ENCODE peak calls at places on chromosome 2, in eight cellular contexts. X is MM.1S, K is stomach, P is GM20000, I is lower lobe of right lung, T is AG04450, E is tibial artery, G is astrocyte of the spinal cord. S is an unnamed sample.

GRCh38 chr2:127612111-127612822 is 33.7 kb upstream of the GPR17 start:
- DNase-seq in I (peak), K (peak), P (no peak), G (no peak), T (no peak), X (no peak), E (peak), S (no peak)

GRCh38 chr2:20264629-20265028 is 39.7 kb upstream of the SDC1 start:
- DNase-seq in T (no peak), I (no peak), X (no peak), E (no peak), P (no peak), G (no peak), K (no peak), S (no peak)

GRCh38 chr2:221204699-221205098 is 367.4 kb downstream of the EPHA4 start:
- DNase-seq in K (no peak), T (no peak), X (no peak), G (no peak), E (no peak), I (no peak), P (no peak), S (no peak)

GRCh38 chr2:66317268-66317899 is 117.5 kb upstream of the MEIS1 start:
- DNase-seq in T (no peak), E (no peak), P (no peak), G (no peak), K (no peak), X (no peak), I (no peak), S (no peak)

GRCh38 chr2:233414273-233414654 is 60.0 kb downstream of the DGKD start:
- DNase-seq in P (no peak), E (peak), G (no peak), X (no peak), T (no peak), I (no peak), K (peak), S (no peak)

GRCh38 chr2:134718956-134719814 is at the start of gene TMEM163:
- DNase-seq in P (peak), X (peak), I (peak), E (no peak), T (no peak), K (peak), G (no peak), S (peak)

GRCh38 chr2:42360493-42360889 is 526 bp downstream of the COX7A2L start:
- DNase-seq in X (no peak), E (no peak), K (no peak), I (no peak), G (no peak), T (no peak), P (no peak), S (no peak)

GRCh38 chr2:208039661-208040060 is 14.3 kb upstream of the PLEKHM3 start:
- DNase-seq in G (no peak), K (no peak), P (no peak), X (no peak), I (no peak), T (no peak), E (no peak), S (no peak)

GRCh38 chr2:238584617-238585016 is 157.9 kb downstream of the ASB1 start:
- DNase-seq in E (no peak), T (no peak), K (no peak), G (no peak), I (no peak), P (no peak), X (no peak), S (no peak)

GRCh38 chr2:160109939-160110673 is 47.7 kb upstream of the PLA2R1 start:
- DNase-seq in X (peak), K (peak), E (peak), I (no peak), P (peak), T (peak), G (peak), S (peak)

GRCh38 chr2:206105038-206105437 is 19.1 kb upstream of the INO80D start:
- DNase-seq in X (no peak), I (no peak), K (no peak), G (no peak), T (no peak), P (no peak), E (no peak), S (no peak)

GRCh38 chr2:96143231-96143847 is 1.9 kb downstream of the DUSP2 start:
- DNase-seq in X (no peak), K (no peak), P (no peak), G (no peak), I (peak), T (no peak), E (peak), S (no peak)

GRCh38 chr2:176562359-176563043 is 293.3 kb downstream of the MTX2 start:
- DNase-seq in P (no peak), X (no peak), E (no peak), T (no peak), I (no peak), K (no peak), G (peak), S (no peak)

GRCh38 chr2:165277295-165277694 is 38.1 kb downstream of the SCN2A start:
- DNase-seq in T (no peak), P (no peak), G (peak), I (no peak), E (no peak), K (no peak), X (no peak), S (no peak)

GRCh38 chr2:133509777-133510176 is 58.5 kb downstream of the NCKAP5 start:
- DNase-seq in P (no peak), X (no peak), I (no peak), K (no peak), G (no peak), E (no peak), T (no peak), S (no peak)

GRCh38 chr2:66695211-66695735 is 260.3 kb downstream of the MEIS1 start:
- DNase-seq in I (no peak), K (no peak), E (no peak), P (no peak), X (no peak), G (no peak), T (no peak), S (no peak)

GRCh38 chr2:122191331-122191730 is 435.9 kb downstream of the TSN start:
- DNase-seq in K (no peak), G (no peak), E (no peak), T (no peak), X (no peak), P (peak), I (no peak), S (no peak)

GRCh38 chr2:23940976-23941605 is 828 bp downstream of the UBXN2A start:
- DNase-seq in P (no peak), X (no peak), G (peak), E (no peak), I (no peak), K (no peak), T (no peak), S (no peak)

GRCh38 chr2:183868707-183869106 is 729.6 kb upstream of the ZNF804A start:
- DNase-seq in T (no peak), E (no peak), K (no peak), I (no peak), P (no peak), X (no peak), G (peak), S (no peak)

GRCh38 chr2:127415593-127416485 is 2.4 kb upstream of the PROC start:
- DNase-seq in E (peak), X (peak), G (peak), P (peak), K (peak), T (no peak), I (peak), S (peak)

GRCh38 chr2:102063360-102063947 is 71.7 kb downstream of the IL1R2 start:
- DNase-seq in X (no peak), P (no peak), I (peak), K (peak), G (peak), T (no peak), E (peak), S (no peak)

GRCh38 chr2:69969126-69969983 is 7.9 kb upstream of the ASPRV1 start:
- DNase-seq in I (no peak), G (no peak), X (no peak), P (no peak), E (no peak), T (no peak), K (no peak), S (no peak)

GRCh38 chr2:96951125-96951654 is 35.2 kb downstream of the FAM178B start:
- DNase-seq in G (peak), X (peak), E (peak), K (peak), I (peak), P (peak), T (no peak), S (peak)

GRCh38 chr2:113007250-113007649 is 2.0 kb downstream of the IL36A start:
- DNase-seq in E (no peak), G (no peak), T (no peak), P (no peak), K (no peak), X (no peak), I (no peak), S (no peak)

GRCh38 chr2:40168032-40168431 is 283.9 kb downstream of the SLC8A1 start:
- DNase-seq in E (no peak), K (no peak), X (no peak), I (no peak), P (no peak), T (no peak), G (no peak), S (no peak)

GRCh38 chr2:171451074-171451473 is 17.0 kb downstream of the DCAF17 start:
- DNase-seq in T (no peak), P (no peak), K (no peak), E (no peak), I (no peak), X (no peak), G (no peak), S (no peak)

GRCh38 chr2:171447675-171448074 is 13.6 kb downstream of the DCAF17 start:
- DNase-seq in P (no peak), G (no peak), K (no peak), E (no peak), I (no peak), T (no peak), X (no peak), S (no peak)
- TF ChIP-seq CTCF in P (no peak), G (peak), K (no peak), E (no peak), I (no peak), T (peak), X (no peak), S (no peak)

GRCh38 chr2:6826081-6826913 is 39.4 kb downstream of the CMPK2 start:
- DNase-seq in P (peak), K (peak), G (peak), T (no peak), I (no peak), E (no peak), X (peak), S (no peak)
- TF ChIP-seq CTCF in P (peak), K (peak), G (peak), T (peak), I (peak), E (peak), X (peak), S (peak)

GRCh38 chr2:231926180-231926741 is at the start of gene NPPC:
- DNase-seq in I (peak), X (peak), P (peak), G (peak), K (peak), E (peak), T (no peak), S (no peak)
- TF ChIP-seq CTCF in I (no peak), X (peak), P (peak), G (peak), K (no peak), E (no peak), T (peak), S (no peak)

GRCh38 chr2:196464311-196464710 is 175.2 kb upstream of the CCDC150 start:
- DNase-seq in P (no peak), T (no peak), X (no peak), K (no peak), I (no peak), E (no peak), G (peak), S (no peak)

GRCh38 chr2:196463706-196464105 is 175.8 kb upstream of the CCDC150 start:
- DNase-seq in G (no peak), X (peak), K (no peak), I (no peak), E (no peak), P (no peak), T (no peak), S (no peak)

GRCh38 chr2:196466581-196466980 is 172.9 kb upstream of the CCDC150 start:
- DNase-seq in K (no peak), E (no peak), T (no peak), I (no peak), P (no peak), X (no peak), G (no peak), S (no peak)

GRCh38 chr2:196473617-196474016 is 165.9 kb upstream of the CCDC150 start:
- DNase-seq in X (no peak), T (no peak), I (no peak), E (no peak), K (no peak), P (no peak), G (no peak), S (no peak)

DNA sequence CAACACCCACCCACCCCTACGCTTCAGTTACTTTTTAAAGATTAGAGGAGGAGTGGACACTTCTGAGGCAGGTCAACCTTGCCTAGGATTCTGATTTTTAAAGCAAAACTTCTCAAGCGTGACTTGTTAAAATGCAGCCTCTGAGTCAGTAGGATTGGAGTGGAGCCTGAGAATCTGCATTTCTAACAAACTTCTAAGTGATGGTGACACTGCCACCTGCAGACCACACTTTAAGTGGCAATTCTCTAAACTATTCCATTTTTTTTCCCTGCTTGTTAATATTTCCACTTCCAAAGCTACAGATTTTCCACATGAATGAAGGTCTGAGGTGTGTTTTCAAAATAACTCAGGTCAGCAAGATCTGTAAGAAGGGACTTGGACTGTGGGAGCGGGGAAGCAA is 171.1 kb upstream of the CCDC150 start:
- DNase-seq in X (no peak), K (no peak), G (no peak), E (no peak), T (no peak), P (no peak), I (no peak), S (no peak)
- TF ChIP-seq CTCF in X (peak), K (no peak), G (peak), E (no peak), T (no peak), P (no peak), I (no peak), S (no peak)

GRCh38 chr2:237483018-237483731 is 3.9 kb upstream of the MLPH start:
- DNase-seq in G (peak), P (no peak), X (no peak), E (no peak), I (peak), T (peak), K (peak), S (no peak)
- TF ChIP-seq CTCF in G (peak), P (no peak), X (no peak), E (no peak), I (no peak), T (peak), K (no peak), S (no peak)

DNA sequence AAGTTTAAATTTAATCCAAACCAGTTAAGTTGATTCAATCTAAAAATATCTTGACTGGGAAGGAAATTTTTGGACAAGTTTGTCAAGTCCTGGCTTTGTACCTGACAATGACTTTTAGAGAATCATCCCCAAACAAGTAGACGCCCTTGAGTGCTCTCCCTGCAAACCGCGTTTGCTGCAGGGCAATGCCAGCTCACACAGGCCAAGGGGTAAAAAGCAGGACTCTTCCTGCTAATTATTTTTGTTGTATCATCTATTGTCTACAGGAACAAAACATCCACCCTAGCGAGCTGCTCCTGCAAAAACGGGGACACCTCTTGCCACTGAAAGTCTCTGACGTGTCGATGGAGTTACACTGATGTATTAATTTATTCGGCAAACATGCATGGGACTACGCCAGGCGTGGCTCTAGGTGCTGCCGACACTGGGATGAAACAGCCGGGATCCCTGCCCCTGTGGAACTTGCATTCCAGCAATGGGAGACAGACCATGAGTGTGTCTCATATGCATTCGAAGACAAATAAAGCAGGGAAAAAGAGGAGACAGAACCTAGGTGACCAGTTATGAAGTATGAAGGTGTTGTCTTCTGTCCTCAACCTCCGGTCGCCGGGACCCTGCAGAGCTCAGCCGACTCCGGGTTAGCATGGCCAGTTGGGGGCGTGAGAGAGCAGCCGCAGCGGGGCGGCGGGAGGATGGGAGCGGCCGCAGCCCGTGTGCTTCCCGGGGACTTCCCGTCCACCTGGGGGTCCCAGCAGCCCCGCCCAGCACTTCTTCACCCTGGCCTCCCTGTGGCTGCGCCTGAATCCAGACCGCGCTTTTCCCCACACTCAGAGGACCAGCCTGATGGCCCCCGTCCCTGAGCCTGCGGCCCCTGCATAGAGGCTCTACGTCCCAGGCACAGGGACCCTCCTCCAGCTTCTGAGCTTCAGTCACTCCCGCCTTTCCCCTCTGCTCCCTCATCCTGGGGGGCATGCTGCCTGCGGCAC is 11.2 kb downstream of the ID2 start:
- DNase-seq in X (no peak), P (peak), I (peak), G (no peak), E (no peak), K (peak), T (no peak), S (peak)
- TF ChIP-seq CTCF in X (no peak), P (peak), I (peak), G (peak), E (no peak), K (peak), T (peak), S (peak)

DNA sequence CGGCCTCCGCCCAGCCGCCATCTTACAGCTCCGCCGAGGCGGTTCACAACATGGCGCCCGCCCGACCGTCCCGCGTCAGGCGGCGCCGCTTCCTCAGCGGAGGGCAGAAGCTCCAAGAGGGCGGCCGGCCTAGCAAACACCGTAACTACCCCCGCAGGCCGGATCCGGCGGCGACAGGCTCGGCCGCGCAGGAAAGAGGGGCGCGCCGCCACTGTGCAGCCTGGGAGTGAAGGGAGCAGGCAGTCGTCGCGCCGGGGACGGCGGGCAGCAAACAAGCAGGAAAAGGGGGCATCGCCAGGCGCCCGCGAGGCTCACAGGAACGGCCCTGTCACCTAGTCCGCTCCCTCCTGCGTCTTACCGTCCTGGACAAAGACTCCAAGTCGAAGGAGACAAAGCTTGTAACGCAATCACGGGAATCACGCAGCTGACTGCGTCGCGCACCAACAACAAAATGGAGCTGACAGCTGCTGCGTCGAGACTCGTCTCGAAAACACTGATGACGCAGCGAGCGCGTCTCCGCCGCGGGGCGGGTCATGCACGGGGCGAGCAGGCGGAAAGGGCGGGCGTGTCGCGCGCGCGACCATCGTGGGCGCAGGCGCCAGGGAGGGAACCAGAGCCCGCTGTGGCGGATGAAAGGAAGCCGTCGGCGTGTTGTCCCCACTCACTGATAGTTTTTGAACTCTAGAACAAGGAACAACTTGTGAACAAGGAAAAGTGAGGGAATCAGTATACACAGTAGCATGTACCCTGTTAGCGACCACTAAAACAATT is at the start of gene CLK1:
- DNase-seq in I (peak), P (peak), K (peak), T (peak), G (peak), E (peak), X (peak), S (peak)
- TF ChIP-seq CTCF in I (no peak), P (no peak), K (no peak), T (no peak), G (no peak), E (no peak), X (no peak), S (no peak)

DNA sequence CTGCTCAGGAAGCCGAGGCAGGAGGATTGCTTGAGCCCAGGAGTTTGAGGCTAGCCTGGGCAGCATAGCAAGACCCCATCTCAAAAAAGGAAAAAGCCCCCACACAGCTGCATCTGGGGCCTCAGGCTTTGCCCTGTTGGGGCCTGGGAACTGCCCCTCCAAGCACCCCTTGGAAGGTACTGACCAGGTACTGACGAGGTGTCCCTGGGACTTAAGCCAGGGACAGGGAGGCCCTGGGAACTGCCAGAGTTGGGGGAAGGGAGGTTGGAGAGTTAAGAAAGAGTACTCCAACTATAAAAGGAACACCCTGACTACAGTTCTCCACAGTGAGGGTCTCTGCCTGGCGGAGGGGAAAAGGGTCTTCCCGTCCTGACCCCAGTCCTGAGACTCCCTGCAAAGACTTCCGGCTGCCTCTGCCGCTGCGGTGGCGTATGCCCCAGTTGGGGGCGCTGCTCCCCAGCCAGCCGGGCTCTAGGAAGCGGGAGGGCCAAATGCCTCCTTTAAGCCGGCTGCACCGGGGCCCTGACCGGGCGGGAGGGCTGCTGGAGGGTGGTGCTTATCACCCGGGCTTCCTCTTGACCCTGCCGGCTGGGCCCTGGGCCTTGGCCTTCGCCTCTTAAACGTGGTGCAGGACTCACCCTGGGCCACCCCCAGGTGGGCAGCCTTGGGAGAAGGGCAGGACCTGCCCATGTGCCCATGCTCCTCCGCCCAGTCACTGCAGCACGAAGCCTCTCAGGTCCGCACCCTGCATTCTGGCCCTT is 12.8 kb downstream of the SLC30A3 start:
- DNase-seq in T (no peak), G (peak), P (peak), E (no peak), K (peak), I (peak), X (peak), S (no peak)
- TF ChIP-seq CTCF in T (peak), G (peak), P (peak), E (no peak), K (peak), I (peak), X (peak), S (peak)

DNA sequence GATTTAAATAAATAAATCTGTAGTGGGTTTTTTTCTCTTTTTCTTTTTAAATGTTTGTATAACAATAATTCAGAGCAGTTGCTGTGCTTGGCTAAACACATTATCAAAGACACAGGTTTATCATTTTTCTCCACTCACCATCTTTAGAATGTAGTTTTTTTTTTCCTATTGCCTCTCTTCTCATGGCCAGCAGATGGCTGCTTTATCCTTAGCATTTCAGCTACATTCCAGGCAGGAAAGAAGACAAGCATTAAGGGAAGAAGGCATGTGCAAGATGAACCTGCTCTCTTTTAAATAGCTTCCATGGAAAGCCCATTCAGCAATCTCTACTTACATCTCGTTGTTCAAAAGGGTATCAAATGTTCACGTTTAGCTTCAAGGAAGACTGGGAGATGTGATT is 42.6 kb downstream of the ARHGAP15 start:
- DNase-seq in X (no peak), I (no peak), G (no peak), K (no peak), E (no peak), P (no peak), T (no peak), S (no peak)
- TF ChIP-seq CTCF in X (no peak), I (peak), G (peak), K (no peak), E (peak), P (no peak), T (peak), S (no peak)

S was measured in pancreas.